ENCODE peak calls at places on chromosomes 2 and 18, in ten cellular contexts. K is right cardiac atrium; V is T-cell; Q is substantia nigra; Y is HS-27A; W is pancreas; N is EL; J is activated CD8-positive, alpha-beta memory T cell treated with anti-CD3 and anti-CD28 coated beads for 1 hour; D is WTC11; T is PC-3. U is an unnamed sample.

GRCh38 chr2:197349699-197350098 is 39.1 kb upstream of the ANKRD44 start:
- DNase-seq in W (no peak), D (no peak), Q (no peak), T (no peak), K (no peak), N (no peak), Y (no peak), V (no peak), J (no peak), U (no peak)

GRCh38 chr18:58391932-58392331 is 237.0 kb downstream of the ALPK2 start:
- DNase-seq in N (no peak), Y (no peak), D (no peak), V (no peak), J (no peak), W (no peak), K (no peak), Q (no peak), T (no peak), U (no peak)

GRCh38 chr18:25289040-25289631 is 62.8 kb downstream of the ZNF521 start:
- DNase-seq in W (no peak), T (peak), J (no peak), D (no peak), V (no peak), N (peak), Y (no peak), Q (no peak), K (no peak), U (no peak)

GRCh38 chr2:152432206-152432653 is 97.3 kb downstream of the FMNL2 start:
- DNase-seq in J (no peak), Q (no peak), K (no peak), V (no peak), N (peak), D (no peak), Y (no peak), W (no peak), T (peak), U (no peak)

GRCh38 chr2:169087757-169088379 is 18.5 kb downstream of the DHRS9 start:
- DNase-seq in D (no peak), Q (no peak), W (no peak), K (no peak), N (no peak), Y (no peak), V (no peak), T (no peak), J (no peak), U (peak)

GRCh38 chr2:64222942-64223511 is 78.8 kb upstream of the PELI1 start:
- DNase-seq in V (no peak), K (no peak), J (no peak), Y (no peak), D (no peak), N (no peak), Q (no peak), T (no peak), W (no peak), U (no peak)

GRCh38 chr2:218146056-218146455 is 20.2 kb downstream of the CXCR2 start:
- DNase-seq in N (no peak), Y (no peak), J (no peak), W (no peak), T (peak), D (no peak), Q (no peak), K (no peak), V (no peak), U (no peak)

GRCh38 chr2:112150447-112150846 is 12.3 kb downstream of the FBLN7 start:
- DNase-seq in J (no peak), K (no peak), N (peak), D (no peak), W (no peak), V (no peak), T (no peak), Q (no peak), Y (peak), U (no peak)

GRCh38 chr2:28802975-28803429 is 7.6 kb upstream of the SPDYA start:
- DNase-seq in V (no peak), K (no peak), D (no peak), N (peak), Y (no peak), T (peak), J (no peak), Q (no peak), W (no peak), U (no peak)

GRCh38 chr2:74671479-74671878 is 17.4 kb downstream of the SEMA4F start:
- DNase-seq in K (no peak), D (no peak), Q (no peak), Y (no peak), N (peak), T (peak), V (no peak), J (no peak), W (no peak), U (no peak)